ENCODE peak calls at places on chromosomes 3 and 15, in six cellular contexts. Z, S, L, B, T and M are unnamed samples.

GRCh38 chr15:39704684-39705083 is 78.0 kb downstream of the FSIP1 start:
- DNase-seq in Z (no peak), S (no peak), L (no peak), B (no peak), T (peak), M (no peak)

GRCh38 chr3:177463863-177464262 is 266.6 kb upstream of the TBL1XR1 start:
- DNase-seq in Z (peak), S (no peak), L (no peak), B (no peak), T (peak), M (no peak)

GRCh38 chr3:24684506-24685023 is 189.9 kb upstream of the THRB start:
- DNase-seq in Z (no peak), S (no peak), L (no peak), B (peak), T (no peak), M (no peak)

GRCh38 chr3:159775372-159775961 is 213.2 kb upstream of the IL12A start:
- DNase-seq in Z (peak), S (peak), L (no peak), B (peak), T (peak), M (no peak)

GRCh38 chr3:123089611-123090301 is 22.9 kb downstream of the PDIA5 start:
- DNase-seq in Z (peak), S (no peak), L (no peak), B (peak), T (peak), M (no peak)

GRCh38 chr3:115785782-115786181 is 162.5 kb downstream of the GAP43 start:
- DNase-seq in Z (no peak), S (no peak), L (no peak), B (no peak), T (no peak), M (no peak)

GRCh38 chr3:77530870-77531269 is 491.0 kb downstream of the ROBO2 start:
- DNase-seq in Z (peak), S (no peak), L (no peak), B (no peak), T (no peak), M (no peak)

GRCh38 chr3:66912306-66912705 is 85.8 kb upstream of the KBTBD8 start:
- DNase-seq in Z (no peak), S (no peak), L (no peak), B (no peak), T (no peak), M (no peak)

GRCh38 chr15:56739964-56740640 is 6.8 kb upstream of the ZNF280D start:
- DNase-seq in Z (no peak), S (no peak), L (no peak), B (peak), T (no peak), M (no peak)

GRCh38 chr3:59979542-59979941 is 929.7 kb upstream of the CFAP20DC start:
- DNase-seq in Z (no peak), S (no peak), L (no peak), B (no peak), T (no peak), M (no peak)

GRCh38 chr15:85751731-85752421 is 42.8 kb downstream of the KLHL25 start:
- DNase-seq in Z (no peak), S (peak), L (peak), B (peak), T (no peak), M (no peak)

GRCh38 chr3:61626484-61626883 is 65.1 kb downstream of the PTPRG start:
- DNase-seq in Z (no peak), S (no peak), L (no peak), B (no peak), T (no peak), M (no peak)

GRCh38 chr3:17955411-17955810 is 213.0 kb upstream of the TBC1D5 start:
- DNase-seq in Z (no peak), S (no peak), L (no peak), B (no peak), T (no peak), M (no peak)

GRCh38 chr3:14274537-14274936 is 95.9 kb downstream of the LSM3 start:
- DNase-seq in Z (no peak), S (no peak), L (no peak), B (peak), T (no peak), M (no peak)

GRCh38 chr3:98587654-98588532 is 5.5 kb downstream of the CPOX start:
- DNase-seq in Z (no peak), S (no peak), L (no peak), B (no peak), T (peak), M (no peak)

GRCh38 chr3:196321162-196321561 is 3.1 kb upstream of the DYNLT2B start:
- DNase-seq in Z (no peak), S (no peak), L (no peak), B (no peak), T (no peak), M (no peak)

GRCh38 chr3:130773371-130773770 is 26.7 kb upstream of the PIK3R4 start:
- DNase-seq in Z (no peak), S (no peak), L (no peak), B (no peak), T (peak), M (no peak)

GRCh38 chr3:98114264-98114663 is 16.3 kb upstream of the OR5H1 start:
- DNase-seq in Z (no peak), S (no peak), L (no peak), B (no peak), T (no peak), M (no peak)

GRCh38 chr3:69781593-69781992 is 42.3 kb downstream of the MITF start:
- DNase-seq in Z (no peak), S (no peak), L (no peak), B (no peak), T (no peak), M (no peak)

GRCh38 chr3:161444678-161445077 is 51.9 kb upstream of the OTOL1 start:
- DNase-seq in Z (no peak), S (no peak), L (no peak), B (no peak), T (no peak), M (no peak)

GRCh38 chr3:24373198-24373959 is 121.3 kb downstream of the THRB start:
- DNase-seq in Z (no peak), S (no peak), L (no peak), B (no peak), T (no peak), M (no peak)

GRCh38 chr3:61807865-61808276 is 246.5 kb downstream of the PTPRG start:
- DNase-seq in Z (peak), S (no peak), L (no peak), B (no peak), T (peak), M (no peak)

DNA sequence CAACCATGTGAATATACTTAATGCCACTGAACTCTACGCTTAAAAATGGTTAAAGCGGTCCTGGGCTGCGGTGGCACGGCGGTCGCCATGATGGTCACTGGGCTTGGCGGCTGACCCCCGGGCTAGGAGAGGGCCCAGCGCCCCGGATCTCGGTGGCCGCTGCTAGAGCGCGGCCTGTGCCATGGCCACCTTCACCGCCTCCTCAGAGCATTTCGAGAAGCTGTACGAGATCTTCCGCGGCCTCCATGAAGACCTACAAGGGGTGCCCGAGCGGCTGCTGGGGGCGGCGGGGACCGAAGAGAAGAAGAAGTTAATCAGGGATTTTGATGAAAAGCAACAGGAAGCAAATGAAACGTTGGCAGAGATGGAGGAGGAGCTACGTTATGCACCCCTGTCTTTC is 35.6 kb upstream of the TBC1D23 start:
- DNase-seq in Z (no peak), S (no peak), L (no peak), B (no peak), T (no peak), M (no peak)
- TF ChIP-seq CTCF in Z (no peak), S (no peak), L (no peak), B (no peak), T (no peak), M (no peak)

DNA sequence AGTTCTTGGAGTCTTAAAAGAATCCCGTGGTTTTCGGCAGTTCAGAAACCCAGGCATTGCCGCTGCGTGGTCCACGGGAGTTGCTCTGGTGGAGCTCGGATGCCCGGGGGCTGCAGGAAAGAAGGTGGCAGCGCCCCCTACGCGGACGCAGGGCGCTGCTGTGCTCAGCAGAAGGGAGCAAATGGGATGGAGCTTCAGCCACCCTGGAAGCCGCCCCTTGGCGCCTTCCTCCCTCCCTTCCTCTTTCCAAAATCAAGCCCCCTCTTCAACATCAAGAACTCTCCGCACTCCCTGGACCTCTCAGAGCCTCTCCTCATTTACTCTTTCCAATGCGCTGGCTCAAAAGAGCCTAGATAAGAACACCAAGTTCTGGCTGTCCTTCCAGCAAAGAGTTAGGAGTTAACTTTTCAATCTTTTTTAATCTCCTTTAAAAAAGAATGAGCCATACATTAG is 880 bp upstream of the CHRNA7 start:
- DNase-seq in Z (peak), S (no peak), L (peak), B (peak), T (no peak), M (peak)
- TF ChIP-seq CTCF in Z (no peak), S (peak), L (peak), B (peak), T (no peak), M (peak)

GRCh38 chr15:88620995-88621772 is at the start of gene AEN:
- DNase-seq in Z (peak), S (peak), L (peak), B (peak), T (peak), M (peak)
- TF ChIP-seq CTCF in Z (no peak), S (no peak), L (no peak), B (no peak), T (no peak), M (peak)

DNA sequence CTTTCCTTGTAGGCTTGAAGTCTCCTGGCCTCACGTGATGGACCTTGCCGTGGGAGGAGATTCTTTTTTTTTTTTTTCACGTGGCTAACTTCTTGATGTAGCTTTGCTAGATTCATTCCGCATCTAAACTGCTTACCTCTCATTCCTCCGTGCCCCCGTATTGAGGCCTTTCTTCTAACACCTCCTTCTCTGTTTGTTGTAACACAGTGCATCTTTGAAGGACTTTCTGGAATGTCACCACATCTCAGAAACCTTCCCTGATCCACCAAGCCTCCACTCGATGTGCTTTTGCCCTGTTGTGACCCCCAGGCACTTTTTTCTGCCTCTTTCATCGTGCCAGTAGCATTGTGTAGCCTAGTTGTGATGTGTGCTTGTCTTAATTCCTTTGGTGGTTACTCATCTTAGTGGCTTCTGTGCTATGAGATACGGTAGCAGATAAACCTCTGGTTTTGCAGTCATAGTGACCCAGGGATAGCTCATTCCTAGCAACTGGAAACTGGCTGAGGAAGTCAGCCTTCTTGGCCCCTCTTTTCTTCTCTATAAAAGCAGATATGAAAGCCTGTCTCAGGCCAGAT is 1.6 kb upstream of the BNC1 start:
- DNase-seq in Z (peak), S (no peak), L (no peak), B (no peak), T (peak), M (no peak)
- TF ChIP-seq CTCF in Z (no peak), S (no peak), L (no peak), B (no peak), T (no peak), M (no peak)

GRCh38 chr3:50890688-50891344 is 216.1 kb downstream of the DOCK3 start:
- DNase-seq in Z (no peak), S (no peak), L (no peak), B (peak), T (no peak), M (no peak)

GRCh38 chr3:50885070-50885469 is 210.3 kb downstream of the DOCK3 start:
- DNase-seq in Z (no peak), S (no peak), L (no peak), B (no peak), T (no peak), M (no peak)

DNA sequence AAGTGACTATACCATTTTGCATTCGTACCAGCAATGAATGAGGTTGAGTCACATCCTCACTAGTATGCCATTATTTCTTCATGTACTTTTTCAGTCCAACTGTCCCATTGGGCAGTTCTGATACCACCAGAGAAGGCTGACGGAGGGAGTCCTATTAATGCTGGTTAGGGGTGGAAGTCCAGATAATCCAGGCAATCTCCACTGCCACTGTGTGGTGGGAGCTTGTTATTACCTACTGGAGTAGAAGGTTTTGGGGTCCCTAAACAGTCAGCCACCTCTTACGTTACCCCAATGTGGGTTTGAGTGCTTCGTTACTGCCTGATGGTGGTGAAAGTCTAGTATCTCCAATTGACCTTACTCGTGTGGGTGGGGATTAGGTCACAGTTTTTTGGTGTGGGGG is 210.8 kb downstream of the DOCK3 start:
- DNase-seq in Z (no peak), S (no peak), L (no peak), B (peak), T (no peak), M (no peak)
- TF ChIP-seq CTCF in Z (no peak), S (no peak), L (peak), B (peak), T (no peak), M (peak)

DNA sequence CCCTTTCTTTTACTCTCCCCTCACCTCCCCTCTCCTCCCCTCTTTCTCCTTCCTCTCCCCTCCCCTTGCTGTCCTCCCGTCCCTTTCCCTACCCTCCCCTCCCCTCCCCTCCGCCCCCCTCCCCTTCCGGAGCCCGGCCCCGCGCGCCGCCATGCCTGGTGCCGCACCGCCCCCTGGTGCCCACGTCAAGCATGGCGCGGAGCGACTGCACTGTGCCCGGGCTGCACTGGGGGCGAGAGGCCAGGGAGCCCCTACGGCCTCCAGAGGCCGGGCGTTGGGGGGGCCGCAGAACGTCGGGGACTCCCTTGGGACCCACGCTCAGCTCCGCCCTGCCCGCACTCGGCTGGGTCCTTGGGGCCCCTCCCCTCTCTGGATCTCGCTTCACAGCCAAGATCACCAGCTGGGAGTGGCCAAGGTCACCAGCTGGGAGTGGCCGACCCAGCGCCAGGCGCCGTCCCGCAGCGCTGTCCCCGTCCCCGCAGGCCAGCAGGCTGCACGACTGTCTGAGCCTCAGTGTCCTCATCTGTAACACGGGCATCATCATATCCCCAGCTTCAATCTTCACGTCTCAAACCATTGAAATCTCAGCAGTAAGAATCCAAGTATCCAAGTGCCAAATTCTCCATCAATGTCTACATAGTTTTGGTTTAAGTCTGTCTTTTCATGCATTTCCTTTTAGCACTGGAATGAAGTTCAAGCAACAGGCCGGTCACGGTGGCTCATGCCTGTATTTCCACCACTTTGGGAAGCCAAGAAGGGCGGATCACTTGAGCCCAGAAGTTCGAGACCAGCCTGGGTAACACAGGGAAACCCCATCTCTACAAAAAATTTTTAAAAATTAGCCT is 42.5 kb downstream of the TPRA1 start:
- DNase-seq in Z (peak), S (peak), L (peak), B (peak), T (peak), M (peak)
- TF ChIP-seq CTCF in Z (peak), S (peak), L (peak), B (peak), T (peak), M (peak)

GRCh38 chr3:126715432-126715831 is 11.4 kb downstream of the CHCHD6 start:
- DNase-seq in Z (no peak), S (no peak), L (no peak), B (no peak), T (no peak), M (no peak)

GRCh38 chr3:126718506-126719445 is 14.7 kb downstream of the CHCHD6 start:
- DNase-seq in Z (no peak), S (no peak), L (no peak), B (no peak), T (no peak), M (no peak)

GRCh38 chr3:126721246-126721645 is 17.2 kb downstream of the CHCHD6 start:
- DNase-seq in Z (no peak), S (no peak), L (no peak), B (no peak), T (no peak), M (no peak)

GRCh38 chr3:126716057-126716456 is 12.0 kb downstream of the CHCHD6 start:
- DNase-seq in Z (no peak), S (no peak), L (no peak), B (no peak), T (no peak), M (no peak)

DNA sequence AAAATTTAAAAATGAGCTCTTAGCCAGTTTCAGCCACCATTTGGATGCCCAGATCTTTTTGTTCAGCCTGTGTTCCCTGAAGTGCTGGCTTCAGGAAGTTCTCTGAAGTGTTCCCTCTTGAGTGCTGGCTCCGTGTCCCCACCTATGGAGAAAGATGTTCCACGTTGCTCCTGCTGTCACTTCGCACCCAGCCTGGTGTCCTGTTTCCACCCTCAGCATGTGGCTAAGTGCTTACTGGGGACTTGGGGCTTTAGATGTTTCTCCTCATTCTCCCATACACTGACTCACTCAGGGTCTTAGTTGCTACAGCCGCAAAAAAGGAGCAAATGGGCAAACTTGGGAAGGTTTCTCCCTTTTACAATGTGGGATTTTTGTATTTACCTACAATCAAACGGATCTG is 16.6 kb downstream of the CHCHD6 start:
- DNase-seq in Z (no peak), S (no peak), L (no peak), B (no peak), T (no peak), M (no peak)
- TF ChIP-seq CTCF in Z (no peak), S (no peak), L (no peak), B (no peak), T (no peak), M (no peak)